ENCODE peak calls at places on chromosomes 3 and 15, in six cellular contexts. Y is K562, O is breast epithelium, Z is spleen, R is transverse colon, L is HepG2. E is an unnamed sample. For H3K4me1, the result is how much of the 10 kb centered on the place peaks cover.

GRCh38 chr15:38536201-38536676 is 28.4 kb downstream of the RASGRP1 start:
- DNase-seq in L (no peak), Y (no peak), R (no peak), O (no peak), Z (no peak), E (peak)

GRCh38 chr15:25245801-25246622 is 192.8 kb downstream of the UBE3A start:
- DNase-seq in R (peak), Z (peak), Y (no peak), O (peak), L (no peak), E (peak)

GRCh38 chr3:33186524-33187367 is 31.9 kb downstream of the SUSD5 start:
- DNase-seq in L (peak), O (no peak), Z (no peak), Y (no peak), R (no peak), E (no peak)

GRCh38 chr3:17157713-17158112 is 273.0 kb downstream of the PLCL2 start:
- DNase-seq in O (no peak), R (no peak), L (no peak), Y (no peak), Z (no peak), E (no peak)

GRCh38 chr3:113231827-113232253 is 20.5 kb downstream of the BOC start:
- DNase-seq in O (no peak), L (peak), Z (no peak), Y (no peak), R (no peak), E (no peak)

GRCh38 chr3:128787256-128788253 is 61.6 kb downstream of the RAB7A start:
- DNase-seq in Z (no peak), Y (peak), L (peak), R (peak), O (no peak), E (no peak)

GRCh38 chr15:83285979-83286553 is 1.6 kb upstream of the BNC1 start:
- DNase-seq in R (no peak), O (no peak), L (no peak), Y (no peak), Z (no peak), E (no peak)

GRCh38 chr3:150729682-150730360 is 26.1 kb upstream of the ERICH6 start:
- DNase-seq in O (no peak), L (no peak), Y (no peak), Z (no peak), R (no peak), E (no peak)

GRCh38 chr3:14118400-14119165 is 6.1 kb downstream of the CHCHD4 start:
- DNase-seq in Z (no peak), R (no peak), O (no peak), L (peak), Y (no peak), E (no peak)

GRCh38 chr15:69338535-69339213 is 40.0 kb downstream of the PAQR5 start:
- DNase-seq in Y (no peak), R (no peak), O (no peak), Z (no peak), L (no peak), E (no peak)

GRCh38 chr15:89206908-89207331 is 14.5 kb downstream of the RLBP1 start:
- DNase-seq in Z (peak), O (peak), L (peak), Y (peak), R (peak), E (peak)

GRCh38 chr15:98568382-98569017 is 79.8 kb upstream of the IGF1R start:
- DNase-seq in O (no peak), Y (no peak), R (no peak), Z (no peak), L (no peak), E (no peak)

GRCh38 chr15:69475769-69476358 is 23.2 kb downstream of the RPLP1 start:
- DNase-seq in R (peak), L (peak), Y (peak), O (peak), Z (peak), E (peak)

GRCh38 chr3:184757010-184757651 is 45.3 kb upstream of the MAGEF1 start:
- DNase-seq in O (no peak), Z (peak), L (no peak), Y (no peak), R (peak), E (peak)

GRCh38 chr3:105402287-105402801 is 35.6 kb downstream of the ALCAM start:
- DNase-seq in Y (no peak), O (no peak), L (no peak), Z (peak), R (no peak), E (peak)

GRCh38 chr3:191105418-191105817 is 93.6 kb upstream of the OSTN start:
- DNase-seq in R (no peak), O (no peak), L (no peak), Y (no peak), Z (no peak), E (no peak)

GRCh38 chr15:63783441-63783840 is 50.3 kb downstream of the HERC1 start:
- DNase-seq in O (no peak), L (no peak), R (no peak), Z (no peak), Y (no peak), E (no peak)

GRCh38 chr3:23888617-23889228 is 28.1 kb downstream of the NKIRAS1 start:
- DNase-seq in R (no peak), Y (peak), Z (no peak), O (no peak), L (peak), E (no peak)

GRCh38 chr15:74599156-74599555 is 16.5 kb upstream of the CLK3 start:
- DNase-seq in Z (no peak), Y (no peak), R (no peak), L (no peak), O (no peak), E (no peak)

GRCh38 chr3:43317461-43318316 is 31.3 kb downstream of the SNRK start:
- DNase-seq in O (no peak), L (peak), Z (no peak), Y (no peak), R (no peak), E (no peak)

GRCh38 chr3:188583476-188584161 is 429.7 kb downstream of the LPP start:
- DNase-seq in Z (no peak), Y (no peak), O (no peak), L (no peak), R (peak), E (no peak)

GRCh38 chr3:71285086-71285485 is 298.4 kb downstream of the FOXP1 start:
- DNase-seq in R (no peak), O (no peak), Z (no peak), L (no peak), Y (no peak), E (no peak)

GRCh38 chr3:71124048-71124447 is 459.5 kb downstream of the FOXP1 start:
- DNase-seq in O (no peak), Z (no peak), L (no peak), Y (no peak), R (no peak), E (no peak)

GRCh38 chr15:101388046-101388445 is 93.0 kb upstream of the SNRPA1 start:
- DNase-seq in Y (no peak), O (no peak), L (no peak), R (no peak), Z (no peak), E (no peak)

GRCh38 chr3:24086597-24087369 is 141.7 kb downstream of the NR1D2 start:
- DNase-seq in L (peak), R (no peak), O (no peak), Y (no peak), Z (no peak), E (no peak)

GRCh38 chr3:73070675-73071575 is 9.5 kb downstream of the EBLN2 start:
- DNase-seq in R (no peak), Z (no peak), Y (no peak), L (peak), O (no peak), E (no peak)
- TF ChIP-seq POLR2AphosphoS5 in R (no peak), Z (no peak), Y (no peak), L (no peak), O (no peak), E (no peak)

GRCh38 chr3:51982838-51983577 is at the start of gene ACY1:
- DNase-seq in Z (peak), O (peak), L (peak), Y (peak), R (peak), E (peak)
- TF ChIP-seq POLR2A in Z (peak), O (no peak), L (no peak), Y (no peak), R (peak), E (peak)

DNA sequence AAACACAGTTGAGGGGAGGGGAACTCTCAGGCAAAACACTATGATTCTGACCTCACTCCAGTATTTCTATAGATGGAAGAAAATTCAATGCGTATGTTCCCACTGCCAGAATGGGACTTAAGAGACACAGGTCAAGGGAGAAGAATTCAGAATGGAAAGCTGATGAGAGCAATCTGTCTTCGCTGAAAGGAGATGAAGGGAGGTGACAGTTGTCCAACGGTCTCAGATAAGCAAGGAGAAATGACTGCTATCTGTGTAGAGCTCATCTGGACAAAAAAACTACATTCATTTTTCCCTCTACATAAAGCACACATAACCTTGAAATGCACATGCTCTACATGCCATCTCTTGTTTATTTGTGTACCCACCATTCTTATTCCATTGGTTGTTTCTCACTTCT is 405.1 kb downstream of the LSAMP start:
- DNase-seq in R (no peak), Y (no peak), O (no peak), L (no peak), Z (no peak), E (no peak)
- H3K4me1 ChIP-seq in R (under half), Y (under half), O (under half), L (under half), Z (under half), E (under half)

GRCh38 chr3:149364624-149365023 is 12.8 kb downstream of the TM4SF1 start:
- DNase-seq in L (no peak), R (no peak), O (no peak), Y (no peak), Z (no peak), E (no peak)
- TF ChIP-seq POLR2AphosphoS5 in L (no peak), R (no peak), O (no peak), Y (no peak), Z (no peak), E (no peak)

E was measured in sigmoid colon.